ENCODE peak calls at places on chromosomes 5 and 9, in five cellular contexts. One of them, this sample, is unnamed. For H3K4me1, the result is how much of the 10 kb centered on the place peaks cover.

GRCh38 chr9:96222132-96222531 is 79.8 kb downstream of the HSD17B3 start:
- DNase-seq in H1: no peak
- DNase-seq in neuronal stem cell: no peak
- DNase-seq in H9: no peak
- DNase-seq in trophoblast cell: no peak
- DNase-seq in this sample: peak

GRCh38 chr5:115415143-115415491 is 118.7 kb upstream of the CCDC112 start:
- DNase-seq in H1: no peak
- DNase-seq in neuronal stem cell: peak
- DNase-seq in trophoblast cell: peak
- DNase-seq in H9: no peak
- DNase-seq in this sample: peak

GRCh38 chr9:126704157-126704941 is 90.6 kb downstream of the LMX1B start:
- DNase-seq in H1: no peak
- DNase-seq in H9: peak
- DNase-seq in trophoblast cell: no peak
- DNase-seq in neuronal stem cell: no peak
- DNase-seq in this sample: peak

GRCh38 chr9:87710448-87710847 is 15.5 kb upstream of the CTSL start:
- DNase-seq in H1: no peak
- DNase-seq in H9: no peak
- DNase-seq in neuronal stem cell: no peak
- DNase-seq in trophoblast cell: no peak
- DNase-seq in this sample: peak

GRCh38 chr9:96009690-96010477 is 134.4 kb downstream of the ERCC6L2 start:
- DNase-seq in trophoblast cell: no peak
- DNase-seq in H9: no peak
- DNase-seq in neuronal stem cell: no peak
- DNase-seq in H1: no peak
- DNase-seq in this sample: no peak

GRCh38 chr5:120152472-120152871 is 311.6 kb upstream of the PRR16 start:
- DNase-seq in H1: no peak
- DNase-seq in trophoblast cell: peak
- DNase-seq in neuronal stem cell: no peak
- DNase-seq in H9: no peak
- DNase-seq in this sample: peak

GRCh38 chr9:115850548-115851304 is 302.9 kb upstream of the PAPPA start:
- DNase-seq in neuronal stem cell: no peak
- DNase-seq in trophoblast cell: no peak
- DNase-seq in H9: no peak
- DNase-seq in H1: no peak
- DNase-seq in this sample: peak

GRCh38 chr5:131268758-131269370 is 5.0 kb downstream of the CDC42SE2 start:
- DNase-seq in H9: no peak
- DNase-seq in H1: no peak
- DNase-seq in neuronal stem cell: no peak
- DNase-seq in trophoblast cell: no peak
- DNase-seq in this sample: no peak

GRCh38 chr5:153658151-153658550 is 167.7 kb downstream of the GRIA1 start:
- DNase-seq in H9: no peak
- DNase-seq in neuronal stem cell: peak
- DNase-seq in trophoblast cell: no peak
- DNase-seq in H1: no peak
- DNase-seq in this sample: no peak

GRCh38 chr9:129988607-129989361 is 54.2 kb downstream of the FNBP1 start:
- DNase-seq in neuronal stem cell: no peak
- DNase-seq in H9: no peak
- DNase-seq in H1: no peak
- DNase-seq in trophoblast cell: no peak
- DNase-seq in this sample: peak

GRCh38 chr9:116058421-116058820 is 95.2 kb upstream of the PAPPA start:
- DNase-seq in H1: no peak
- DNase-seq in trophoblast cell: peak
- DNase-seq in neuronal stem cell: no peak
- DNase-seq in H9: no peak
- DNase-seq in this sample: peak

GRCh38 chr9:100554935-100555401 is 22.9 kb upstream of the CAVIN4 start:
- DNase-seq in trophoblast cell: no peak
- DNase-seq in H9: no peak
- DNase-seq in neuronal stem cell: no peak
- DNase-seq in H1: no peak
- DNase-seq in this sample: peak

GRCh38 chr9:95644377-95644776 is 127.6 kb upstream of the PTCH1 start:
- DNase-seq in trophoblast cell: no peak
- DNase-seq in neuronal stem cell: no peak
- DNase-seq in H9: no peak
- DNase-seq in H1: no peak
- DNase-seq in this sample: no peak

GRCh38 chr5:39167141-39167972 is 52.0 kb downstream of the FYB1 start:
- DNase-seq in neuronal stem cell: no peak
- DNase-seq in H1: no peak
- DNase-seq in H9: no peak
- DNase-seq in trophoblast cell: no peak
- DNase-seq in this sample: peak

GRCh38 chr9:128102196-128102595 is 25.3 kb downstream of the PTGES2 start:
- DNase-seq in neuronal stem cell: no peak
- DNase-seq in trophoblast cell: no peak
- DNase-seq in H9: no peak
- DNase-seq in H1: no peak
- DNase-seq in this sample: no peak

GRCh38 chr9:128105538-128106175 is 21.9 kb downstream of the PTGES2 start:
- DNase-seq in neuronal stem cell: no peak
- DNase-seq in trophoblast cell: no peak
- DNase-seq in H1: no peak
- DNase-seq in H9: no peak
- DNase-seq in this sample: no peak

GRCh38 chr9:128102861-128103588 is 24.5 kb downstream of the PTGES2 start:
- DNase-seq in H1: no peak
- DNase-seq in neuronal stem cell: no peak
- DNase-seq in H9: peak
- DNase-seq in trophoblast cell: no peak
- DNase-seq in this sample: no peak

GRCh38 chr9:128103589-128103962 is 24.0 kb downstream of the PTGES2 start:
- DNase-seq in H9: peak
- DNase-seq in neuronal stem cell: no peak
- DNase-seq in H1: no peak
- DNase-seq in trophoblast cell: no peak
- DNase-seq in this sample: no peak

DNA sequence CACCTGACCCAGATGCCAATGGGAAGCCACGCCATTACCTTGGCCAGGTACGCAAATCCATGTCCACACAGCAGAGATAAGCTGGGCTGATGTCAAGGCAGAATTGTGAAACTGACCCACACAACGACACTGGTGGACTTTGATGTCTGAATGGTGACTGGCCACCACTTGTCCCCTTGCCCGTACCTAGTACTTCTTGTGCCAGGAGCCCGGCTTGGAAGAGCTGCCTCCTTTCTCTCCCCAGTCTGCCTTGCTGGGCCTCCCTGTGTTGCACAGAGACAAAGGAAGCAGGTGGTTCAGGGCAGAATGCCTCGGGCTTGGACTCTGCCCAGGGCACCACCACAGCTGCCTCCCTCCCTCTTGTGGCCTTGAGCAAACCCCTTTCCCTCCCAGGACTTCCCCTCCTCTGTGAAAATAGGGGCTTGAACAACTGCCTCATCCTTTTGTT is 23.3 kb downstream of the PTGES2 start:
- DNase-seq in trophoblast cell: no peak
- DNase-seq in neuronal stem cell: no peak
- DNase-seq in H9: no peak
- DNase-seq in H1: no peak
- DNase-seq in this sample: no peak
- H3K27ac ChIP-seq in trophoblast cell: no peak
- H3K27ac ChIP-seq in neuronal stem cell: no peak
- H3K27ac ChIP-seq in H9: no peak
- H3K27ac ChIP-seq in H1: no peak
- H3K27ac ChIP-seq in this sample: peak

GRCh38 chr9:37969130-37969529 is 65.2 kb upstream of the SLC25A51 start:
- DNase-seq in trophoblast cell: no peak
- DNase-seq in H1: no peak
- DNase-seq in H9: no peak
- DNase-seq in neuronal stem cell: no peak
- DNase-seq in this sample: no peak

GRCh38 chr9:37967272-37967581 is 63.3 kb upstream of the SLC25A51 start:
- DNase-seq in H1: no peak
- DNase-seq in neuronal stem cell: no peak
- DNase-seq in H9: no peak
- DNase-seq in trophoblast cell: no peak
- DNase-seq in this sample: no peak

GRCh38 chr9:37967681-37968080 is 63.8 kb upstream of the SLC25A51 start:
- DNase-seq in neuronal stem cell: no peak
- DNase-seq in H9: no peak
- DNase-seq in trophoblast cell: no peak
- DNase-seq in H1: no peak
- DNase-seq in this sample: no peak

GRCh38 chr9:37969558-37970300 is 65.8 kb upstream of the SLC25A51 start:
- DNase-seq in H9: no peak
- DNase-seq in trophoblast cell: no peak
- DNase-seq in neuronal stem cell: no peak
- DNase-seq in H1: no peak
- DNase-seq in this sample: no peak

GRCh38 chr9:37968228-37968672 is 64.3 kb upstream of the SLC25A51 start:
- DNase-seq in H1: no peak
- DNase-seq in trophoblast cell: peak
- DNase-seq in H9: no peak
- DNase-seq in neuronal stem cell: no peak
- DNase-seq in this sample: peak
- H3K4me1 ChIP-seq in H1: under half
- H3K4me1 ChIP-seq in trophoblast cell: under half
- H3K4me1 ChIP-seq in H9: under half
- H3K4me1 ChIP-seq in neuronal stem cell: under half
- H3K4me1 ChIP-seq in this sample: half or more

GRCh38 chr5:143514915-143515314 is 111.4 kb upstream of the NR3C1 start:
- DNase-seq in H9: no peak
- DNase-seq in H1: no peak
- DNase-seq in trophoblast cell: no peak
- DNase-seq in neuronal stem cell: no peak
- DNase-seq in this sample: no peak

GRCh38 chr5:143511736-143512135 is 108.2 kb upstream of the NR3C1 start:
- DNase-seq in trophoblast cell: no peak
- DNase-seq in H9: no peak
- DNase-seq in H1: no peak
- DNase-seq in neuronal stem cell: no peak
- DNase-seq in this sample: no peak

GRCh38 chr5:143516249-143516648 is 112.8 kb upstream of the NR3C1 start:
- DNase-seq in neuronal stem cell: no peak
- DNase-seq in trophoblast cell: no peak
- DNase-seq in H1: no peak
- DNase-seq in H9: no peak
- DNase-seq in this sample: no peak

GRCh38 chr5:143513720-143514119 is 110.2 kb upstream of the NR3C1 start:
- DNase-seq in H9: no peak
- DNase-seq in neuronal stem cell: no peak
- DNase-seq in trophoblast cell: no peak
- DNase-seq in H1: no peak
- DNase-seq in this sample: no peak

DNA sequence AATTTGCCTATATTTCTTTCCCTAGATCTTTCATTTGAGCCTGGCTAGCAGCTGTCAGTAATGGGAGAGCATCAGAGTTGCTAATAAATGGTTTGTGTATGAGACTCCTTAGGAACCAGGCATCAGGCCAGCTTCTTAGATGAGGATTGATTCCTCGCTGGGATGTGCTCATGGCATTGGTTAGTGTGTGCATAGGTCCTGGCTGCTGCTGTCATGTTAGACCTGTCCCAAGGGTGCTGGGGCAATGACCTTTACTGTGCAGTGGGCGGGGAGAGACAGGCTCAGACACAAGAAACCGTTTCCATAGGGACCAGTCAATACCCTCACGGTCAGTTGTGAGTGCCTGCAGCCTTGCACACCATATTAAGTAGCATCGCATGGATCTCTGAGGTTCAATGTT is 112.3 kb upstream of the NR3C1 start:
- DNase-seq in H1: no peak
- DNase-seq in trophoblast cell: no peak
- DNase-seq in neuronal stem cell: no peak
- DNase-seq in H9: no peak
- DNase-seq in this sample: peak
- H2BK12ac ChIP-seq in H1: no peak
- H2BK12ac ChIP-seq in trophoblast cell: peak
- H2BK12ac ChIP-seq in neuronal stem cell: no peak
- H2BK12ac ChIP-seq in H9: no peak
- H2BK12ac ChIP-seq in this sample: no peak

DNA sequence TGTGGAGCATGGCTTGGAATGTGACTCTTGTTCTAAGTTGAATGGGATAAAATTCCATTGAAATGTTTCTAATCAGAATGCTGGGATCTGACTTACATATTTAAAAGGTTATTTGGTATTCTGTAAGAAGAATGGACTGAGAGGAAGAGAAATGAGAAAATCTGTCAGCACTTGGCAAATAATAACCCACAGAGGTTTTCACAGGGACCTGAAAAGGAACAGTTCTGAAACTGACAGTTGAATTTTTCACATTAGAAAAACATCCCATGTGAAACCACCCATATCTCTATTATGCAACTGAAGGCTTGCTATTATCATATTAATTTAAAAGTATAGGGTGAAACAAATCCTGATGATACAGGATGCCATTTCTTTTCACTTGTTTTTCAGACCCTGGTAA is 302.7 kb downstream of the EPB41L4A start:
- DNase-seq in trophoblast cell: no peak
- DNase-seq in neuronal stem cell: no peak
- DNase-seq in H9: no peak
- DNase-seq in H1: no peak
- DNase-seq in this sample: no peak
- H3K27ac ChIP-seq in trophoblast cell: no peak
- H3K27ac ChIP-seq in neuronal stem cell: no peak
- H3K27ac ChIP-seq in H9: no peak
- H3K27ac ChIP-seq in H1: no peak
- H3K27ac ChIP-seq in this sample: no peak

DNA sequence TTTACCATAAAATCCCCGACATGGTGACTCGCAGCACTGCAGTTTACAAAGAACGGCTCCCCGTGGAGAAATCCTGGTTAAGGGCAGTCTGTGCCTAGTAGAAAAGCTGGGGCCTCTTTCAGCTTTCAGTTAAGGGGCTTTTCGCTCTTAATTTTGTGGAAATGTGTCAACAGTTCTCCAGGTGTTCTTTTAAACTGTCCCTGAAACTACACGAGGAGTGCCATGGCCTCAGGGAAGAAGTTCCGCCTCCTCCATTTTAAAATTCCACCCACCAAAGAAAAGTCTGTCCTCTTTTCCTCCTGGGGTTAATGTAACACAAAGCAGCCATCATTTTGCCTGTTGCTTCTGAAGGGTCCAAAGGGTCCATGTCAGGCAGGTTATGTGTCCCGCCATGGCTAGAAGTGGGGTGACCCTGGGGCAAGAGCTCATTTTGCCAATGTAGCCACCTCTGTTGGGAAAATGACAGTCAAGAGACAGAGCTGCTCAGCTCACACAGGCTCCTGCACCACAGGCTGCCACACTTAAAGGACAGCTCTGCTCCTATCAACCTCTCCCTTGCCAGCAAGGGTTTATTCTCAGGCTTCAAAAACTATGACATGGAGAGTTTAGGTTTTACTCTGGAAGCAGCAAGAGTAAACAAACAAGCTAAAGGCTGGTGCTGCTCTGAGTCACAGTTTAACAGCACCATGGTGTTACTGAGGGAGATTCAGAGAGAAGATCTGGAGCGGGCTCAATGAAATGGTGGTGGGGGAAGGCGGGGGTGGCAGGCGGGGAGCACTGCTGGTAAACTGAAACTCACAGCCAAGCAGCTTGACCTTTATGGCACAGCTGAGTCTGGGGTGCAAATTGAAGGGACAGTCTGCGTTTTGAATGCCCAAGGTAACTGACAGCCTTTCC is 3.2 kb downstream of the WHRN start:
- DNase-seq in trophoblast cell: no peak
- DNase-seq in neuronal stem cell: peak
- DNase-seq in H9: no peak
- DNase-seq in H1: no peak
- DNase-seq in this sample: peak
- H3K4me1 ChIP-seq in trophoblast cell: under half
- H3K4me1 ChIP-seq in neuronal stem cell: under half
- H3K4me1 ChIP-seq in H9: under half
- H3K4me1 ChIP-seq in H1: under half
- H3K4me1 ChIP-seq in this sample: under half

This sample was measured in mesenchymal stem cell.